ENCODE peak calls at places on chromosomes 16 and 17, in eight cellular contexts. E, U, A, M, C, G, N and J are unnamed samples.

GRCh38 chr16:9119795-9120194 is 28.4 kb downstream of the HAPSTR1 start:
- DNase-seq in E (no peak), M (no peak), U (peak), A (no peak), G (peak), N (no peak), C (no peak), J (peak)

GRCh38 chr17:67629963-67630320 is 87.8 kb upstream of the NOL11 start:
- DNase-seq in G (peak), E (no peak), M (no peak), N (no peak), A (no peak), U (peak), C (no peak), J (no peak)

GRCh38 chr17:75758131-75758905 is 6.7 kb downstream of the GALK1 start:
- DNase-seq in C (no peak), A (no peak), U (no peak), E (no peak), N (no peak), M (no peak), G (no peak), J (no peak)

GRCh38 chr17:62692159-62692651 is 64.7 kb downstream of the MRC2 start:
- DNase-seq in A (no peak), U (no peak), G (no peak), N (no peak), M (no peak), E (no peak), C (no peak), J (no peak)

GRCh38 chr17:36601303-36602029 is at the start of gene MRM1:
- DNase-seq in C (peak), A (peak), U (peak), E (peak), M (peak), G (peak), N (peak), J (peak)

GRCh38 chr16:75310541-75310940 is 59.1 kb upstream of the BCAR1 start:
- DNase-seq in M (no peak), N (peak), E (no peak), U (no peak), C (no peak), G (no peak), A (no peak), J (no peak)

GRCh38 chr16:84911490-84912216 is 91.9 kb downstream of the CRISPLD2 start:
- DNase-seq in A (no peak), C (no peak), G (no peak), E (no peak), U (peak), M (no peak), N (no peak), J (no peak)

GRCh38 chr17:7383742-7384488 is 3.0 kb downstream of the TNK1 start:
- DNase-seq in E (peak), N (peak), C (peak), U (peak), A (no peak), M (peak), G (peak), J (no peak)

GRCh38 chr16:23981429-23982399 is 145.9 kb downstream of the PRKCB start:
- DNase-seq in C (no peak), N (no peak), U (no peak), M (no peak), E (no peak), A (no peak), G (no peak), J (no peak)

DNA sequence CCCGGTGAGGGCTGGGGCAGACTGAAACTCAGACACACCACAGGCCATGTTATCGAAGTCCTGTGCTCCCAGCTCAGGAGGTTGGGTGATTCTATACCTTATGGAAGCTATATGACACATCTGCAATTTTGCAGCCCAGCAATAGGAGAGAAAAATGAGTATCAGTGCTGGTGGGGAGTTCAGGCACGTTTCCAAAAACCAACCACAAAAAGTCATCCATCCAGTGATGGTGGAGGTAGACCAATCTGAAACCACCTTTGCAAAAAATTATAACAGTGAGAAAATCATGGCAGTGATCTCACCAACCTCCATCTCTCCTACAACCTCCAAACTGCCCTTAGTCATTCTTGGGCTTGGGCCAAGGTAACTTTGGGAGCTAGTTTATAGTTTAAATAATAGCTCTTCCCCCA is 327.9 kb downstream of the SLC39A11 start:
- DNase-seq in E (no peak), U (no peak), N (no peak), G (peak), A (no peak), C (no peak), M (no peak), J (no peak)
- H3K4me3 ChIP-seq in E (no peak), U (no peak), N (no peak), G (no peak), A (no peak), C (no peak), M (no peak), J (no peak)

GRCh38 chr17:11240841-11241610 is at the start of gene SHISA6:
- DNase-seq in C (no peak), A (no peak), G (no peak), N (peak), U (no peak), M (no peak), E (no peak), J (peak)

GRCh38 chr17:11241611-11242226 is 706 bp downstream of the SHISA6 start:
- DNase-seq in N (peak), C (peak), E (peak), U (no peak), A (no peak), M (peak), G (no peak), J (peak)

GRCh38 chr17:11244781-11245180 is 3.8 kb downstream of the SHISA6 start:
- DNase-seq in M (no peak), N (no peak), U (no peak), A (no peak), E (no peak), G (no peak), C (no peak), J (no peak)

GRCh38 chr17:11245792-11246191 is 4.8 kb downstream of the SHISA6 start:
- DNase-seq in U (no peak), N (no peak), C (no peak), A (no peak), M (no peak), G (no peak), E (no peak), J (no peak)

DNA sequence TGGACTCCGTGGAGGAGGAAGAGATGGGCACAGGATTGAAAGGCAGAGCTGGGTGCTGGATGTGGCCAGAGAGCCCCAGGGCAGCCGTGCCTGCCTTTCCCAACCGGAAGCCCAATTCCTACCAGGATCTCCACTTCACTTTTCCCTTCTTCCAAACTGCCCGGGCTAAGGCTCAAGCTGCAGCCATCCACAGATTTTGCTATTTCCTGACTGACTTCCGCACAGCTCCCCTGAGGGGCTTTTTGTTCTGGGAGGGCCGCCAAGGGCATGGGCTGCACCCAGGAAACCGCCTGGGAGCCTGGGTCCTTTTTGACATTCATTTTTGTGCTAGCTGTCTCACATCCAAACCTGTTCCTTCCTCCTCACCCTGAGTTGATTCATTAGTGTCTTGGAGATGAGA is 4.2 kb downstream of the SHISA6 start:
- DNase-seq in C (peak), U (no peak), E (no peak), N (no peak), M (no peak), G (no peak), A (no peak), J (no peak)
- TF ChIP-seq CTCF in C (no peak), U (no peak), E (no peak), N (no peak), M (no peak), G (no peak), A (no peak), J (no peak)

GRCh38 chr17:82018152-82019041 is 4.3 kb downstream of the CENPX start:
- DNase-seq in U (no peak), C (no peak), A (no peak), N (no peak), M (no peak), G (no peak), E (peak), J (no peak)

GRCh38 chr17:82021728-82022309 is 859 bp downstream of the CENPX start:
- DNase-seq in C (no peak), E (no peak), N (no peak), G (no peak), A (no peak), M (peak), U (no peak), J (no peak)

GRCh38 chr17:82020874-82021727 is 1.6 kb downstream of the CENPX start:
- DNase-seq in A (peak), U (peak), E (peak), G (peak), C (peak), N (peak), M (peak), J (peak)

GRCh38 chr17:82019208-82019727 is 3.4 kb downstream of the CENPX start:
- DNase-seq in A (no peak), G (no peak), U (no peak), C (no peak), N (no peak), M (no peak), E (no peak), J (no peak)

DNA sequence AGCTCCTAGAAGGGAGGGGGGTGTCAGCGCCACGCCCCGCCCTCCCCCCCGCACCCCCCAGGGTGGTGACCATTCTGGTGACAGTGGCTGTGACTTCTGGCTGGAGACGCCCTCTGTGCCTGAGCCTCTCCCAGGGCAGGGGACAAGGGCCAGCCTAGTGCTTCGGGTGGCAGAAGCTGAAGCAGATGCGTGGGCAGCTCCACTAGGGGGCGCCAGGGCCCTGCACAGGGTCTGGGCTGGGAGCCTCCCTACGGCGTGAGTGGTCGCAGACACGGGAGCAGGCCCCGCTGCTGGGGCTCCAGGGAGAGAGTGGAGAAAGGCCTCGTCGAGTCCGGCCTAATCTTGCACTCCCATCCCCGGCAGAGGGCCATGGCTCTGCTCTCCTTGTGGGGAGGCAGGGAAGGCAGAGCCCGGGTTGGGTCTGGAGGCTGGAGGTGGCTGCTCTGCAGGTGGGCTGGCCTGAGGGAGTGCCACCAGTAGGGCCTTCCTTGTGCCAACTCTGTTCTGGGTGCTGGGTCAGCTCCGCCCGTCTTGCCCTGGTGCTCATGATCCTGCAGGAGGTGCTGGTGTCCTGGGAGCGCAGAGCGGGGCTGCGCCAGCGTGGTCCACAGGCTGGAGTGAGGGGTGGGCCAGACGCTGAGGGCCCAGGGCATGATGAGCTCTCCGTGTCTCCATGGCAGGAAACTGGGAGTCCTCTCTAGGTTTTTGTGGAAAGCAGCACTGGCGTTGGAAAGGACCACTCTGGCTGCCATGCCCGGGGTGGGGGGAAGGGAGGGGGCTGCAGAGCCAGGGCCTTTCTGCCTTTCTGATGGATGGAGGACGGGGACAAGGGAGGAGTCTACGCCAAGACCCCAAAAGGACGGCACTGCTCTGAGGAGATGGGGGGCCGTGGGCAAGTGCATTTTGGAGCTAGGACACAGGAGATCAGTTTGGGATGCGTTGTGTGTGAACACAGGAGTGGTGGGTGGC is 2.5 kb downstream of the CENPX start:
- DNase-seq in E (peak), N (peak), C (peak), G (peak), M (peak), U (peak), A (peak), J (no peak)
- TF ChIP-seq POLR2A in E (no peak), N (no peak), C (no peak), G (no peak), M (no peak), U (no peak), A (no peak), J (no peak)

GRCh38 chr16:67396159-67396774 is 3.0 kb upstream of the TPPP3 start:
- DNase-seq in N (peak), A (peak), E (peak), U (peak), M (peak), G (peak), C (peak), J (peak)

GRCh38 chr16:67397812-67398545 is 4.7 kb upstream of the TPPP3 start:
- DNase-seq in G (no peak), E (no peak), M (no peak), N (peak), U (no peak), A (no peak), C (no peak), J (no peak)

GRCh38 chr16:67397451-67397801 is 4.1 kb upstream of the TPPP3 start:
- DNase-seq in C (peak), A (no peak), U (no peak), M (no peak), G (no peak), E (no peak), N (no peak), J (no peak)

GRCh38 chr16:67395458-67396158 is 2.3 kb upstream of the TPPP3 start:
- DNase-seq in A (no peak), E (no peak), M (no peak), U (no peak), N (no peak), C (peak), G (peak), J (peak)

DNA sequence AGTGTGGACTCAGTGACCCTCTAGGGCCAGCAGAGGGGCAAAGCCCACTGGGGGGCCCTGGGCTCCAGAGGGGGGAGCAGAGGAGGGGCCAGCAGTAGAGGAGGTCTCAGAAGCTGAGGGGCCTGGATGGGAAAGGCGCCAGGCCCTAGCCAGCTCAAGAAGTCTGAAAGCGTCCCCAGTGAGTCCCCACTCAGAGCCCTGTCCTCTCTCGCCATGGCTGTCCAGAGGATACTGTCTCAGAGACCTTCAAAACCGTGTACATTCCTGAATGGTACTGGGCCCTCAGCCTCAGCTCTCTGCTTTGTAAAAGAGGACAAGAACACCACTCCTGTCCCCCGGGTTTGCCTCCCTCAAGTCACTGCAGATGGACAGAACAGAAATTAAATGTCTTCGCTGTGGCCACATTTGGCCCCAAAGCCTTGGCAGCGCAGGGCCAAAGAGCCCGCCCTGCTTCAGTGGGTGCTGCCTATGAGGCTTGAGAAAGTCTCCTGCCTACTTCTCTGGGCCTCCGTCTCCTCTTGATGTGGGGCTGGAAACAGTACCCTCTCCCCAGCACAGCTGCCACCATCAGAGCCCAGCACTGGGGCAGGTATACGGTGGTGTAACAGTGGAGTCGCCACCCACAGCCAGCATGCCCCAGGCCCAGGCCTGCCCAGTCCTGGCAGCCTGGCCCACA is 3.6 kb upstream of the TPPP3 start:
- DNase-seq in A (no peak), E (no peak), N (no peak), M (no peak), U (no peak), C (no peak), G (no peak), J (no peak)
- H3K4me3 ChIP-seq in A (no peak), E (no peak), N (no peak), M (no peak), U (no peak), C (no peak), G (no peak), J (no peak)

GRCh38 chr17:41779954-41780353 is 6.6 kb downstream of the JUP start:
- DNase-seq in M (no peak), N (no peak), U (no peak), A (no peak), G (no peak), E (no peak), C (no peak), J (no peak)

GRCh38 chr17:41784207-41784744 is 2.2 kb downstream of the JUP start:
- DNase-seq in C (peak), M (peak), N (peak), U (peak), E (peak), G (peak), A (peak), J (no peak)

GRCh38 chr17:41782142-41782541 is 4.4 kb downstream of the JUP start:
- DNase-seq in A (peak), N (peak), E (peak), C (peak), M (no peak), U (no peak), G (no peak), J (no peak)

GRCh38 chr17:41785091-41785875 is 1.2 kb downstream of the JUP start:
- DNase-seq in C (peak), U (peak), G (no peak), E (no peak), A (peak), N (peak), M (peak), J (no peak)

DNA sequence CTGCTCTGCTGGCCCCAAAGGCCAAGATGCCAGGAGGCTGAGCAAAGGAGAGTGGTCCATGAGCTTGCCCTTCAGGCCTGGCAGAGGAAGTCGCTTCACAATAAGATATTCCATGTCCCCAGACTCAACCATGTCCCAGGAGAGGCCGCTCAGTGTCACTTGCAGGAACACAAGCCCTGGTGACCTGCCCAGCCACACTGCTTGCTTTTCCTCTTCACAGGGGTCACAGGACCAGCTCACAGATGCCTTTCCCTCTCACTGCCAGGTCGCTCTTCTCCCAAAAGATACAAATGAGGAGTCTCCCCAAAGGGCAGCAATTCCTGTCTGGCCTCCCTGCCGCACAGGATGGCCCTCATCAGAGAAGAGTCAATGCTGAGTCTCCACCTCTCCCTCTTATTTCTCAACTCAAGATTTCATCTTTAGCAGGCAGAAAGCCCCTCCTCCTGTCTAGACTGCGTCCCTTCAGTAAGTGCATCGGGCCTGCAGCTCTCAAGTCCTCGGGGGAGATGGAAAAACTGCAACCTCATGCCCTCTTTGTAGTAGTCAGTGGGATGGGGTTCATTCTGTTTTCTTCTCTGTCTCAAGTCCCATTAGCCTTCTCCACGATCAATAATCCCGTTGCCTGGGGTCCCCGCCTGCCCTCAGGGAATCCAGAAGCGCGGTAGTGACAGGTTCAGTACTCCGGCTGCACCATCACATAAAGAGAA is 5.0 kb downstream of the JUP start:
- DNase-seq in A (peak), E (no peak), U (peak), N (peak), G (no peak), M (no peak), C (peak), J (no peak)
- TF ChIP-seq CTCF in A (no peak), E (no peak), U (no peak), N (no peak), G (no peak), M (no peak), C (no peak), J (no peak)

DNA sequence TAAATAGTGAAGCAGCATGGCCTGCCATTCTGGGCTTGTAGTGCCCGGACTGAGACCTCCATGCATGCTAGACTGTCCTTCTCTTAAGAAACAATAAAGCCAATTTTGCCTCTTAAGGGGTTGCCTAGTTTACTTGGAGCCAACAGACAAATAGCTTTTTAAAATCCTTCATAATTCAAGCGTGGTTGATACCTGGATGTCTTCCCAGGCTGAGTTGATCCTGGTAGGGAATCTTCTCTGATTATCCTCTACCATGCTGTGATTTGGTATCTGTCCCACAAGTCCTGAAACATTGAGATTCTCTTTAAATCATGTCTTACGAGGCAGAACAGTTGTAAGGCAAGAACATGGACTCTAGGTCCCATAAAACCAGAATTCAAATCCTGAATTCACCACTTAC is 359.6 kb upstream of the CCL2 start:
- DNase-seq in A (no peak), U (no peak), M (no peak), E (no peak), C (no peak), N (no peak), G (no peak), J (no peak)
- TF ChIP-seq POLR2A in A (no peak), U (no peak), M (no peak), E (no peak), C (no peak), N (no peak), G (no peak), J (no peak)

GRCh38 chr17:58332720-58333395 is 4.3 kb upstream of the TSPOAP1 start:
- DNase-seq in E (no peak), M (no peak), A (no peak), G (no peak), U (no peak), C (no peak), N (no peak), J (no peak)
- H3K4me3 ChIP-seq in E (peak), M (peak), A (no peak), G (no peak), U (no peak), C (no peak), N (no peak), J (no peak)

GRCh38 chr17:60745544-60745943 is 67.9 kb downstream of the BCAS3 start:
- DNase-seq in E (no peak), G (no peak), C (no peak), A (no peak), N (no peak), M (no peak), U (no peak), J (no peak)
- TF ChIP-seq CTCF in E (no peak), G (no peak), C (no peak), A (no peak), N (no peak), M (no peak), U (no peak), J (no peak)

GRCh38 chr16:70380205-70380918 is 33.7 kb downstream of the DDX19A start:
- DNase-seq in C (peak), E (peak), G (peak), M (peak), A (peak), N (peak), U (peak), J (peak)
- TF ChIP-seq POLR2A in C (no peak), E (no peak), G (no peak), M (no peak), A (no peak), N (no peak), U (no peak), J (no peak)